ENCODE peak calls at places on chromosome 1, in seven cellular contexts. Y is neuronal stem cell, M is mesendoderm, C is H9, T is H1, V is mesenchymal stem cell, S is trophoblast cell. A is an unnamed sample.

GRCh38 chr1:84048820-84049219 is 49.9 kb upstream of the TTLL7 start:
- DNase-seq in V (no peak), S (no peak), M (no peak), T (no peak), C (no peak), Y (no peak), A (no peak)

GRCh38 chr1:183279835-183280234 is 93.8 kb downstream of the LAMC2 start:
- DNase-seq in C (no peak), T (no peak), Y (no peak), S (peak), V (peak), M (no peak), A (peak)

GRCh38 chr1:165174485-165174884 is 182.0 kb downstream of the LMX1A start:
- DNase-seq in V (no peak), S (no peak), Y (no peak), M (no peak), T (no peak), C (no peak), A (no peak)

GRCh38 chr1:66564250-66564649 is 30.3 kb downstream of the SGIP1 start:
- DNase-seq in C (no peak), Y (no peak), V (peak), M (no peak), S (peak), T (no peak), A (peak)

GRCh38 chr1:34419662-34420061 is 243.0 kb downstream of the C1orf94 start:
- DNase-seq in C (peak), S (peak), M (peak), Y (no peak), T (peak), V (no peak), A (no peak)

GRCh38 chr1:3346478-3346877 is 108.0 kb upstream of the ARHGEF16 start:
- DNase-seq in S (no peak), Y (no peak), M (no peak), T (no peak), C (no peak), V (no peak), A (no peak)

GRCh38 chr1:6962956-6963915 is 178.0 kb downstream of the CAMTA1 start:
- DNase-seq in T (peak), V (peak), C (peak), Y (peak), M (no peak), S (no peak), A (no peak)

GRCh38 chr1:183812111-183812510 is 7.2 kb downstream of the RGL1 start:
- DNase-seq in S (no peak), V (no peak), Y (no peak), T (no peak), C (no peak), M (no peak), A (no peak)

GRCh38 chr1:37866491-37866890 is 7.1 kb upstream of the MTF1 start:
- DNase-seq in C (no peak), V (no peak), T (no peak), S (no peak), Y (no peak), M (no peak), A (no peak)

GRCh38 chr1:155226910-155227260 is 18.4 kb downstream of the MTX1 start:
- DNase-seq in S (peak), C (peak), V (peak), Y (peak), T (no peak), M (no peak), A (peak)

GRCh38 chr1:161919229-161919628 is 104.4 kb downstream of the OLFML2B start:
- DNase-seq in C (no peak), M (no peak), S (no peak), V (no peak), Y (no peak), T (no peak), A (no peak)

GRCh38 chr1:54728027-54728426 is 12.4 kb downstream of the TTC4 start:
- DNase-seq in M (no peak), C (no peak), S (no peak), V (no peak), T (no peak), Y (no peak), A (peak)

GRCh38 chr1:81042225-81042624 is 758.5 kb upstream of the ADGRL2 start:
- DNase-seq in Y (no peak), T (no peak), M (no peak), C (no peak), S (no peak), V (no peak), A (no peak)

GRCh38 chr1:212560933-212561460 is 47.6 kb upstream of the ATF3 start:
- DNase-seq in M (no peak), Y (no peak), C (no peak), S (no peak), V (no peak), T (no peak), A (no peak)

GRCh38 chr1:207870279-207871031 is 40.5 kb downstream of the CD34 start:
- DNase-seq in C (no peak), S (no peak), M (no peak), V (no peak), Y (no peak), T (no peak), A (no peak)

GRCh38 chr1:38833146-38833545 is 26.4 kb downstream of the RRAGC start:
- DNase-seq in T (no peak), Y (no peak), M (no peak), S (no peak), C (no peak), V (no peak), A (no peak)

GRCh38 chr1:225943582-225943981 is 2.6 kb upstream of the LEFTY2 start:
- DNase-seq in M (no peak), T (no peak), V (no peak), Y (no peak), S (no peak), C (no peak), A (no peak)

GRCh38 chr1:17355898-17356297 is 16.1 kb upstream of the PADI6 start:
- DNase-seq in C (peak), M (no peak), S (no peak), Y (no peak), T (no peak), V (no peak), A (no peak)

GRCh38 chr1:8985915-8986813 is 40.1 kb downstream of the SLC2A7 start:
- DNase-seq in V (peak), Y (no peak), T (no peak), M (no peak), S (peak), C (no peak), A (peak)

GRCh38 chr1:243503155-243503554 is 247.3 kb downstream of the SDCCAG8 start:
- DNase-seq in M (no peak), Y (no peak), C (no peak), S (no peak), T (no peak), V (no peak), A (no peak)

GRCh38 chr1:167110586-167110985 is 16.7 kb downstream of the STYXL2 start:
- DNase-seq in M (no peak), S (no peak), V (no peak), T (no peak), Y (no peak), C (no peak), A (no peak)

GRCh38 chr1:12565094-12565965 is 52.7 kb downstream of the DHRS3 start:
- DNase-seq in M (no peak), Y (no peak), S (no peak), V (no peak), C (no peak), T (no peak), A (no peak)

GRCh38 chr1:64228181-64228957 is 24.9 kb downstream of the UBE2U start:
- DNase-seq in C (no peak), T (no peak), S (no peak), M (no peak), Y (no peak), V (no peak), A (peak)

GRCh38 chr1:175317309-175317708 is 124.7 kb upstream of the KIAA0040 start:
- DNase-seq in C (peak), Y (no peak), M (peak), T (no peak), V (no peak), S (no peak), A (no peak)

GRCh38 chr1:202809597-202810159 is 1.1 kb upstream of the PCAT6 start:
- DNase-seq in S (no peak), V (no peak), Y (no peak), M (peak), C (no peak), T (no peak), A (no peak)

GRCh38 chr1:223531742-223532341 is 133.7 kb downstream of the CAPN8 start:
- DNase-seq in S (peak), M (peak), Y (peak), C (peak), V (peak), T (peak), A (peak)

GRCh38 chr1:247444571-247444970 is 13.3 kb downstream of the OR2B11 start:
- DNase-seq in V (no peak), Y (no peak), T (no peak), M (no peak), C (no peak), S (no peak), A (no peak)

GRCh38 chr1:9425859-9426258 is 113.4 kb upstream of the SLC25A33 start:
- DNase-seq in M (no peak), V (no peak), Y (no peak), S (no peak), T (no peak), C (no peak), A (no peak)

DNA sequence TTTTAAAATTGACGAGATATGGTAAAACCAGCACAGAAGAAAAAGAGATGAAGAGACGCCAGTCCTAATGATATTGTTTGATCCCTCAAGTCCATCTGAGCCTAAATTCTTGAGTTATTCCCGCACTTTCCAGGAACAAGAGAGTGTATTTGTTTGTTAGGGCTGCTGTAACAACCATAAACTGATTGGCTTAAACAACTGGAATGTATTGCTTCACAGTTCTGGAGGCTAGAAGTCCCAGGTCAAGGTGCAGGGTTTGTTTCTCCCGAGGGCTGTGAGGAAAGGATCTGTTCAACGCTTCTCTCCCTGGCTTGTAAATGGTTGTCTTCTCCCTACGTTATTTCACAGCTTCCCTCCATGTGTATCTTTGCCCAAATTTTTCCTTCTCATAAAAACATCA is 7.8 kb upstream of the EXO1 start:
- DNase-seq in S (no peak), C (no peak), T (no peak), M (no peak), V (no peak), Y (no peak), A (no peak)
- H3K18ac ChIP-seq in S (no peak), C (no peak), T (no peak), M (no peak), V (no peak), Y (no peak), A (peak)

GRCh38 chr1:90728656-90729257 is 11.7 kb upstream of the BARHL2 start:
- DNase-seq in M (no peak), S (no peak), Y (no peak), C (peak), V (no peak), T (no peak), A (no peak)
- H3K18ac ChIP-seq in M (no peak), S (no peak), Y (no peak), C (no peak), V (no peak), T (no peak), A (no peak)

GRCh38 chr1:163166886-163167555 is 35.7 kb downstream of the RGS5 start:
- DNase-seq in V (peak), T (no peak), C (no peak), M (no peak), Y (no peak), S (no peak), A (peak)

GRCh38 chr1:163162281-163162937 is 40.3 kb downstream of the RGS5 start:
- DNase-seq in Y (no peak), M (no peak), V (no peak), T (no peak), S (no peak), C (no peak), A (peak)

GRCh38 chr1:163163861-163164582 is 38.7 kb downstream of the RGS5 start:
- DNase-seq in S (no peak), V (peak), Y (no peak), T (no peak), M (no peak), C (no peak), A (peak)

GRCh38 chr1:163168053-163168452 is 34.7 kb downstream of the RGS5 start:
- DNase-seq in Y (no peak), M (peak), T (no peak), S (no peak), V (peak), C (no peak), A (peak)

DNA sequence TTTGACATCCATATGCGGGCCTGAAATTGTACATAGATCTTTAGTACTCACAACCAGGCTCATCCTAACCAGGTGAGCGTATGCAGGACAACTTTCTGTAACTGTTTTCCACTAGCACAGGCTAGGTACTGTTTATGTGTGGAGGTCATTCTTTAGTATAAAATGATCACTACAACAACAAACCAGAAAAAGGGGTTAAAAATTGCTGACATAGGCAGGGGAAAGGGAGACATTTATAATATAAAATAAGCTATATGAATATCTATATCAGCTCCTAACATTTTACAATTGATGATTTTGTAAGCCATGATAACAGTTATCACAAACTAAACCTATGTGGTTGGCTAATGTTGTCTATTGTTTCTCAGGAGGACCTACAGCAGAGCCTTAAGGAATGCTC is 37.6 kb downstream of the RGS5 start:
- DNase-seq in S (no peak), Y (no peak), T (no peak), M (no peak), V (no peak), C (no peak), A (no peak)
- H3K18ac ChIP-seq in S (no peak), Y (no peak), T (no peak), M (no peak), V (no peak), C (no peak), A (no peak)

DNA sequence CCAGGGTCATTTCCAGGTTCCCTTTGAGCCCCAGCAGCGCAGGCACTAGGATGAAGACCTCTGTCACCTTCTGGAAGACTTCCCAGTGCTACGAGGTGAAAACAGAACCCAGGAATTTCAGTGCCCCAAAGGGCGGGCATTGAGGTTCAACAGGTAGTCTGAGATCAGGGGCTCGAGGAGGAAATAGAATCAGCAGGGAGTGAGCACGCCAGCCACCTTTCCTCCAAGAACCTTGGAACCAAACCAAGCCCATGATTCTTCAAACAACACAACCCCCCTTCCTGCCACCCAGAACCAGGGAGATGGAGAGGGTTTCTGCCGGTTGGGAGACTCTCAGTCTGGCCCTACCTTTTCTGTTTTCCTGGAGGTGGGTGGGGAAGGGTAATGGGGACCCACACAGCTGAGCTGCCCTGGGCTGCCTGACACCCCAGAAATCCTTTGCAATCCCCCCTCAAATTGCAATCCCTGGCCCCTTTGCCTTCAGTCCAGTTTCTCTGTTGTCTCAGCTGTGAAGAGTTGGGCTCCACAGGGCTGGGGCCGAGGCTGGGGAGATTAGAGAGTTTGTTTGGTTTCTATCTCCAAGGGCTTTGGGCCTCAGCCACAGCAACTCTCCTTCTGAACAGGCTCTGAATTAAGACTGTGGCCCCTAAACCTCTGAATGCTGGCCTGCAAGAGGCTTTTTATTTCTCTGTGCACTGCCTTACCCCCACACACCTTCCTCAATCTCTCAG is 11.9 kb downstream of the SLC41A1 start:
- DNase-seq in C (no peak), M (no peak), V (no peak), T (no peak), S (no peak), Y (no peak), A (no peak)
- H3K18ac ChIP-seq in C (no peak), M (no peak), V (no peak), T (no peak), S (no peak), Y (peak), A (no peak)

DNA sequence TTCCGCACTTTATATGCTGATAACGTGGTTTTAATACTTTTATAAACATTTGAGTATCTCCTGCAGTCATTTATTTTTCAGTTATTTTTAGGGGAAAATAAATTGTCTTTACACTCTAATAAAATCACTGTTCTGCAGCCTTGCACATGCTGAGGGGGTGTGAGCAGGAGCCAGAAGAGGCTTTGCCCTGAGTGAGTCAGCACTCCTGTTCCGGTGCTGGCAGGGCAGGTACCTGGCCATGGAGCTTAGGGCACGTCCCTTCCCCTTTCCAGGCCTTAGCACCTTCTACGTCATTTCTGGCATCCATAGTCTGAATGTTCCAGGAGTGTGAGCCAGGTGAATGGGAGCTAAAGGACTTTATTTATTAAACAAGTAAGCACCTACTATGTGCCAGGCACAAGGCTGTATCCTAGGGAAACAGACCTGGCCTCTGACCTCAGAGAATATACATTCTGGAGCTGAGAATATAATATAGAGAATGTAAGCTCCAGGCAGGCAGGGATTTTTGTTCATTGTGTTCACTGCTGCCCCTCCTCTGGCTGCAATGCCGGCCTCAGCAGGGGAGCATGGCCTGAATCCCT is 402.9 kb downstream of the PTPRU start:
- DNase-seq in C (no peak), M (no peak), S (no peak), Y (no peak), V (no peak), T (no peak), A (no peak)
- H3K18ac ChIP-seq in C (peak), M (no peak), S (no peak), Y (peak), V (no peak), T (no peak), A (no peak)

GRCh38 chr1:235708390-235708962 is 58.9 kb upstream of the GNG4 start:
- DNase-seq in C (no peak), S (no peak), Y (no peak), V (no peak), T (no peak), M (no peak), A (peak)

GRCh38 chr1:235714205-235714897 is 64.8 kb upstream of the GNG4 start:
- DNase-seq in T (no peak), V (no peak), S (no peak), C (no peak), Y (no peak), M (no peak), A (no peak)

GRCh38 chr1:235709018-235709417 is 59.4 kb upstream of the GNG4 start:
- DNase-seq in M (no peak), S (no peak), Y (no peak), C (no peak), V (no peak), T (no peak), A (no peak)

GRCh38 chr1:235712812-235713211 is 63.2 kb upstream of the GNG4 start:
- DNase-seq in S (no peak), C (no peak), Y (no peak), V (no peak), T (no peak), M (no peak), A (peak)

GRCh38 chr1:235710665-235711064 is 61.1 kb upstream of the GNG4 start:
- DNase-seq in M (no peak), C (no peak), S (no peak), T (no peak), V (no peak), Y (no peak), A (no peak)
- H3K18ac ChIP-seq in M (no peak), C (no peak), S (no peak), T (no peak), V (no peak), Y (no peak), A (no peak)

DNA sequence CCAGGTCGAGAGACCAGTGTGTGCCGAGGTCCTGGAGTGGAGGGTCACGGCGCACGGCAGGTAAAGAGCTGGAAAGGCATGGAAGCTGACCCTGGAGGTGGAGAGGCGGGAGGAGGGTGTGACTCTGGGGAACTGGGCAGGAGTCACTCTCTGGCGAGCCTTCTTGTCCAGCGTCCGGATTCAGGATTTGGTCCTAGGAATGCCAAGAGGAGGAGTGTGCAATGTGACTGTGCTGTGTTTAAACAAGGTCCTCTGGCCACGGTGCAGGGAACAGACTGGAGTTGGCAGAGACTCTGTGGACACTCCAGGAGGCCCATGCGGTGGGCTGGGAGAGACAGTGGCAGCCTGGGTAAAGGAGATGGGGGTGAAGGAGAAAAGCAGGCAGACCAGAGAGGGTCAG is 64.2 kb upstream of the CASZ1 start:
- DNase-seq in T (no peak), S (no peak), V (no peak), C (no peak), Y (no peak), M (no peak), A (no peak)
- H3K18ac ChIP-seq in T (no peak), S (no peak), V (no peak), C (no peak), Y (no peak), M (no peak), A (no peak)

GRCh38 chr1:68320349-68320748 is 88.0 kb upstream of the WLS start:
- DNase-seq in C (peak), V (no peak), S (no peak), T (no peak), M (peak), Y (no peak), A (no peak)
- H3K18ac ChIP-seq in C (no peak), V (peak), S (peak), T (no peak), M (peak), Y (no peak), A (no peak)